ENCODE peak calls at places on chromosomes 3 and 15, in five cellular contexts. Q is HL-60, I is BJ, C is IMR-90, E is heart left ventricle. B is an unnamed sample.

GRCh38 chr3:12301513-12301912 is 12.6 kb downstream of the PPARG start:
- DNase-seq in E (no peak), Q (no peak), I (no peak), C (no peak), B (no peak)

GRCh38 chr3:120568198-120568523 is 28.0 kb upstream of the NDUFB4 start:
- DNase-seq in Q (no peak), I (no peak), E (no peak), C (no peak), B (no peak)

GRCh38 chr15:65877752-65878151 is 8.5 kb downstream of the RAB11A start:
- DNase-seq in E (no peak), C (no peak), Q (no peak), I (no peak), B (no peak)

GRCh38 chr3:51942603-51943450 is 664 bp downstream of the PARP3 start:
- DNase-seq in C (peak), I (no peak), E (peak), Q (no peak), B (peak)

GRCh38 chr3:175737646-175738572 is 878.8 kb downstream of the NAALADL2 start:
- DNase-seq in I (no peak), Q (no peak), E (no peak), C (peak), B (no peak)

GRCh38 chr3:123315271-123315595 is 113.5 kb downstream of the SEC22A start:
- DNase-seq in E (no peak), Q (no peak), I (no peak), C (no peak), B (no peak)

GRCh38 chr3:146640361-146640760 is 35.2 kb upstream of the PLSCR5 start:
- DNase-seq in E (no peak), Q (no peak), C (no peak), I (no peak), B (no peak)

GRCh38 chr15:99863527-99864198 is 130.4 kb upstream of the LYSMD4 start:
- DNase-seq in I (no peak), C (peak), E (no peak), Q (no peak), B (no peak)

GRCh38 chr15:80480909-80481308 is 76.7 kb downstream of the ARNT2 start:
- DNase-seq in Q (no peak), I (peak), C (peak), E (peak), B (no peak)

GRCh38 chr3:48248095-48248863 is 7.4 kb downstream of the ZNF589 start:
- DNase-seq in Q (no peak), E (no peak), C (no peak), I (peak), B (no peak)

GRCh38 chr3:146503459-146504202 is 34.3 kb upstream of the PLSCR2 start:
- DNase-seq in C (peak), E (no peak), Q (no peak), I (peak), B (peak)

GRCh38 chr3:72175305-72175858 is 390.4 kb upstream of the PROK2 start:
- DNase-seq in C (no peak), I (no peak), E (no peak), Q (no peak), B (no peak)

GRCh38 chr3:14827776-14828175 is 9.0 kb downstream of the FGD5 start:
- DNase-seq in C (no peak), Q (no peak), I (no peak), E (no peak), B (no peak)

GRCh38 chr3:96449803-96450202 is 364.6 kb upstream of the EPHA6 start:
- DNase-seq in E (no peak), I (no peak), Q (no peak), C (no peak), B (no peak)

GRCh38 chr3:81651139-81651538 is 110.3 kb downstream of the GBE1 start:
- DNase-seq in Q (no peak), C (no peak), E (no peak), I (no peak), B (no peak)

GRCh38 chr3:33612641-33613040 is 105.4 kb downstream of the CLASP2 start:
- DNase-seq in C (peak), I (no peak), Q (no peak), E (no peak), B (no peak)

GRCh38 chr15:69793783-69794451 is 303.8 kb downstream of the TLE3 start:
- DNase-seq in E (no peak), I (no peak), Q (no peak), C (no peak), B (no peak)

GRCh38 chr15:91779960-91780359 is 73.5 kb upstream of the SLCO3A1 start:
- DNase-seq in I (no peak), E (no peak), C (no peak), Q (no peak), B (no peak)

GRCh38 chr3:48466386-48467109 is 20.0 kb downstream of the ATRIP start:
- DNase-seq in E (no peak), C (no peak), Q (peak), I (no peak), B (no peak)

GRCh38 chr15:88647362-88648105 is 8.7 kb downstream of the ISG20 start:
- DNase-seq in I (no peak), E (no peak), C (no peak), Q (no peak), B (no peak)

GRCh38 chr3:65425880-65426279 is 612.8 kb downstream of the MAGI1 start:
- DNase-seq in C (peak), E (no peak), Q (no peak), I (no peak), B (no peak)

GRCh38 chr3:38227989-38228388 is 37.6 kb upstream of the SLC22A13 start:
- DNase-seq in I (peak), Q (no peak), E (no peak), C (peak), B (no peak)

GRCh38 chr15:91193059-91193715 is 93.1 kb downstream of the SV2B start:
- DNase-seq in E (no peak), C (no peak), I (no peak), Q (no peak), B (no peak)

GRCh38 chr3:14482271-14482721 is 57.8 kb downstream of the GRIP2 start:
- DNase-seq in C (no peak), E (peak), Q (no peak), I (no peak), B (no peak)

GRCh38 chr3:37779289-37780152 is 82.2 kb upstream of the CTDSPL start:
- DNase-seq in I (no peak), Q (peak), C (peak), E (peak), B (peak)

GRCh38 chr3:10435850-10436249 is 69.5 kb downstream of the ATP2B2 start:
- DNase-seq in C (no peak), Q (no peak), I (no peak), E (no peak), B (no peak)

GRCh38 chr3:10437995-10438901 is 67.1 kb downstream of the ATP2B2 start:
- DNase-seq in E (peak), C (peak), Q (no peak), I (peak), B (no peak)

GRCh38 chr3:10438902-10439610 is 66.3 kb downstream of the ATP2B2 start:
- DNase-seq in C (peak), I (no peak), Q (no peak), E (no peak), B (no peak)

GRCh38 chr3:10434938-10435336 is 70.4 kb downstream of the ATP2B2 start:
- DNase-seq in C (no peak), Q (no peak), E (no peak), I (no peak), B (no peak)

GRCh38 chr3:10437272-10437994 is 68.0 kb downstream of the ATP2B2 start:
- DNase-seq in Q (no peak), I (peak), E (no peak), C (peak), B (peak)
- TF ChIP-seq CTCF in Q (no peak), I (no peak), E (no peak), C (no peak), B (no peak)

GRCh38 chr3:50503947-50504346 is 513 bp upstream of the CACNA2D2 start:
- DNase-seq in C (no peak), I (no peak), Q (no peak), E (no peak), B (no peak)

GRCh38 chr3:50504681-50505080 is 1.2 kb upstream of the CACNA2D2 start:
- DNase-seq in E (no peak), Q (no peak), C (no peak), I (no peak), B (no peak)

GRCh38 chr3:50503504-50503903 is at the start of gene CACNA2D2:
- DNase-seq in Q (peak), E (peak), I (no peak), C (no peak), B (no peak)

GRCh38 chr3:50502225-50502583 is 1.2 kb downstream of the CACNA2D2 start:
- DNase-seq in Q (no peak), I (no peak), C (no peak), E (no peak), B (no peak)

DNA sequence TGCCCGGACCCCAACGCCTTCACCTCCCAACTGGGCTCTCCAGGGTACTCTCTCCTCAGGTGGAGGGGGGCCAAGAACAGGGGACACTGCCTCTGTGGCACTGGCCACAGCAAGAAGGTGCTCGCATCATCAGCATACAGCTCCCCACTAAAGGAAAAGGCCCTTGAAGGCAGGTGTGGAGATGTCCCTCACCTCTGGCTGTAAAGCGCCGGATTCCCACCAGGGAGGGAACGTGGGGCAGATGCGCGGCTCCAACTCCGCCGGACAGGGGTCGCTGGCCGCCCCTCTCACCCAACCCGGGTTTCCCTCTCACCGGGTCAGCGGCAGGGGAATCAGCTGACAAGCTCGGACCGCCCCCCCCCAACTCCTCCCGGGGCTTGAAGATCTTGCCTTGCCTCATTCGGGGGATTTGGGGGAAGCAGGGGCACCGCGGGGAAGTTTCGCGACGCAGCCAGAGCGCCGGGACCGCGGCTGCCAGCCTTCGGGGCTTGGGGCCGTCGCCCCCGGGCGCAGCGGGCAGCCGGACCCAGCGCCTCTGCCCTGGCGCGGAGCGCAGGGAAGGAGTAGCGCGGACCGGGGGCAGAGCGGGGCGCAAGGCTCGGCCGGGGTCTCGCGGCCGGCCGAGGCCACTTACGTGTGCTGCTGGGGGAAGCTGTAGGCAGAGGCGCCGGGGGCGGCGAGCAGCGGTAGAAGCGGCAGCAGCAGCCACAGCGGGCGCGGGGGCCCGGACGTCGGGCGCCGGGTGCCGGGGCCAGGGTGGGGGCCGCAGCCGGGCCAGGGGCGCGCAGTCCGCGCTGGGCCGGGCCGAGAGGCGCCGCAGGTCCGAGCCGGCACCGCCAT is 630 bp downstream of the CACNA2D2 start:
- DNase-seq in Q (no peak), I (no peak), E (no peak), C (no peak), B (no peak)
- H3K4me3 ChIP-seq in Q (no peak), I (no peak), E (peak), C (no peak), B (no peak)

GRCh38 chr3:194128202-194128907 is 7.6 kb upstream of the HES1 start:
- DNase-seq in I (no peak), Q (no peak), E (no peak), C (no peak), B (no peak)
- TF ChIP-seq CTCF in I (no peak), Q (no peak), E (no peak), C (no peak), B (peak)

GRCh38 chr3:54086639-54087405 is 35.5 kb upstream of the CACNA2D3 start:
- DNase-seq in I (no peak), E (no peak), Q (no peak), C (no peak), B (no peak)

GRCh38 chr3:54083901-54084300 is 38.5 kb upstream of the CACNA2D3 start:
- DNase-seq in E (no peak), C (no peak), Q (no peak), I (no peak), B (no peak)

GRCh38 chr3:54085936-54086335 is 36.4 kb upstream of the CACNA2D3 start:
- DNase-seq in C (no peak), E (no peak), I (no peak), Q (no peak), B (no peak)

DNA sequence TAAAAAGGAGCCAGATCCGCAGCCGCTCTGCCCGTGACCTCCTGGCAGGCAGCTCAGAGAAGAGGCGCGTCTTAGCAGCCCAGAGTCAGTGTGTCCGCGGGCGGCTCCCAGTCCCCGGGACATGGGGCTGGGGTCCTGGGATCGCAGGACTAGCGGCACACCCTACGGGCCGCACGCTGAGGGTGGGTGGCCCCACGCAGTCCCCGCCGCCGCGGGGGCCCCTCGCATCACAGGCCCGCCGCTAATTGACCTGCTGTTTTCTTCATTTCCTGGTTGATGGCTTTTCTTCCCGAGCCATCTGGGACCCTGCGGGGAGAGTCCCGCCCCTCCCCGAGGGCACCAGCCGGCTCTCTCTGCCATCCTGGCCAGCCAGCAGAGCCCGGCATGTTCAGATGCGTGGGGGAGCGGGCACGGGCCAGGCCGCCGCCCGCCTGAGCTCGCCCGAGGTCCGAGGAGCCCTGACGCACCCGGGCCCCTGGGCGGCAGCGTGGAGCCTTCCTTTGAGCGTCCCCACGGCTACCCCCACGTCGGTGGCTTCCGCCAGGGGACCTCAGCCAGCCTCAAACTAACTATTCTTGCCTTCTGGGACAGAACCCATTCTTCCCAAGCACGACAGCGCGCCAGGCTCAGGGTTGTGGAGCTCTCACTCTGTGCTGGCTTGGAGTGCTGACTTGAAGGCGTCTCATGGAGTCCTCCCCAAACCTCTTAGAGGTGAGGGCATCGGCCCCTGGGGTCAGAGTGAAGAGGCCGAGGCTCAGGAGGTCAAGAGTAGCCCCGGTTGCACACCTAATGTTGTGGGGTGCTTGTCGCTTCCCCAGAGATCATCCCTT is 34.6 kb upstream of the CACNA2D3 start:
- DNase-seq in C (no peak), I (no peak), E (no peak), Q (no peak), B (no peak)
- H3K4me3 ChIP-seq in C (no peak), I (no peak), E (peak), Q (no peak), B (no peak)

DNA sequence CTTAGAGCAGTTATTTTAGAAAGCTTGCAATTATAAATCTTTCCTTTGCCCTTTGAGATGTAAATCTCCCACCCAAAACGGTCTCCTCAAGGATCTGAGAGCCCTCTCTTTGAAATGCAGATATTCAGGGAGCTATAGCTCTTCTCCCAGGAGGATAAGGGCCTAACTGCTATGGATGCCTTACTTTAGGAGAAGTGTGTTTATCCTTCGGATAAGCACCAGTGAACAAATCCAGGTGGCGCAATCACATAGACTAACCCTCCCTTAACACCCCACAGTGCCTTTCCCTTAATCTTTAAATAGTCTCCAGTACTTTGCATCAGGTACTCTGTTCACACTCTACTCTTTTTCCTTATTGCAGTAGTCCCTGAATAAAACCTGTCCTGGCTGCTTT is 14.9 kb upstream of the CA12 start:
- DNase-seq in I (no peak), C (peak), Q (no peak), E (no peak), B (no peak)
- TF ChIP-seq CTCF in I (no peak), C (no peak), Q (no peak), E (no peak), B (no peak)

GRCh38 chr3:66468016-66468735 is 32.6 kb downstream of the LRIG1 start:
- DNase-seq in I (no peak), C (peak), E (no peak), Q (no peak), B (no peak)
- H3K4me3 ChIP-seq in I (no peak), C (no peak), E (no peak), Q (no peak), B (peak)

DNA sequence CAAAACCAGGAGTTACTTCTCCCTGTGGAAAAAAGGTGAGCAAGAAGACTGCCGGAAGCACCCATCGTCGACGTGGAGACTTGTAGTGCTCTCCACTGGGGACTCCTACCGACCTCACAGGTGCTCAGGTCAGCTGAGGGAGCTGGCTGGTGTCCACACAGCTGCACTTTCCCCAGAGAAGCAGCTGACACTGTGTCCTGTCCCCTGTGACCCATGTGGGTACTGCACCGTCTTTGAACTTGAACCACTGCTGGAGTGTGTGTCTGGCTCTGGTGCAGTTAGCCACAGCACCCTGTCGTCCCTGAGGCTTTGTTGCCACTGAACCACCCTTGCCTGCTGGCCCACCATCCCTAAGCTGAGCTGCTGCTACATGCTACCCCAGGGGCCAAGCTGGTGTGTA is 270.8 kb downstream of the CACNA2D3 start:
- DNase-seq in Q (no peak), C (no peak), I (no peak), E (no peak), B (no peak)
- TF ChIP-seq CTCF in Q (no peak), C (no peak), I (no peak), E (no peak), B (no peak)

DNA sequence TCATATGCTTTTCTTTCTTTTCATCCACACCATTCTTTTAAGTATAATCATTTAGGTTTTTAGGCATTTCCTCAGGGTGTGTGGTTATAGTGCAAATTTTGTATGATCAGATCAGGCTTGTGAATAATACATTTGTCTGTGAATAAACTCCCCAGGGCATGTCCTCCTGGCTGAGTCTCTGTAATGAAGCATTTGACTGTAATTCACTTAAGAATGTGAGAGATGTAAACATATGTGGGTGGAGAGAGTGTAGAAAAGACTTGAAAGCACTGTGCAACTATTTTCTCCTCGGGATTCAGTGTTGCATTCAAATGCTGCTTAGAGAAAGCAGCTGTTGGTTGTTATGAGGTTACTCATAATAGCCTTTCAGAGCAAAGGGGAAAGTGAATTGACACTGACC is 996.5 kb downstream of the TUSC7 start:
- DNase-seq in I (peak), Q (no peak), C (peak), E (no peak), B (no peak)
- H3K4me3 ChIP-seq in I (no peak), Q (no peak), C (no peak), E (no peak), B (no peak)

GRCh38 chr3:112012205-112012604 is 13.5 kb downstream of the TAGLN3 start:
- DNase-seq in C (no peak), E (no peak), Q (no peak), I (no peak), B (no peak)

GRCh38 chr3:112009670-112010069 is 10.9 kb downstream of the TAGLN3 start:
- DNase-seq in I (no peak), E (no peak), C (no peak), Q (no peak), B (no peak)

GRCh38 chr3:112011376-112011940 is 12.7 kb downstream of the TAGLN3 start:
- DNase-seq in Q (no peak), C (no peak), I (no peak), E (no peak), B (no peak)

GRCh38 chr3:112013058-112013783 is 14.5 kb downstream of the TAGLN3 start:
- DNase-seq in Q (peak), E (peak), C (peak), I (no peak), B (peak)

GRCh38 chr3:112010631-112011030 is 11.9 kb downstream of the TAGLN3 start:
- DNase-seq in E (no peak), Q (no peak), C (peak), I (no peak), B (no peak)
- TF ChIP-seq CTCF in E (no peak), Q (no peak), C (no peak), I (no peak), B (no peak)